ENCODE peak calls at places on chromosomes 16 and 17, in four cellular contexts. One of them, this sample, is unnamed.
A peak's percentile ranks its signal among the peaks of the same experiment; 100 is the strongest.

GRCh38 chr17:37273419-37274051 is 102.2 kb upstream of the C17orf78 start:
- DNase-seq in caudate nucleus: no peak
- DNase-seq in AG10803: peak; percentile 32
- DNase-seq in H54: peak; percentile 7
- DNase-seq in this sample: no peak

GRCh38 chr17:75509528-75510258 is 5.6 kb downstream of the CASKIN2 start:
- DNase-seq in H54: no peak
- DNase-seq in caudate nucleus: no peak
- DNase-seq in AG10803: no peak
- DNase-seq in this sample: no peak

GRCh38 chr16:70553645-70554044 is 30.0 kb downstream of the SF3B3 start:
- DNase-seq in caudate nucleus: no peak
- DNase-seq in AG10803: peak; percentile 92
- DNase-seq in H54: no peak
- DNase-seq in this sample: no peak

GRCh38 chr16:2486645-2487516 is 12.0 kb downstream of the TBC1D24 start:
- DNase-seq in caudate nucleus: peak; percentile 36
- DNase-seq in AG10803: no peak
- DNase-seq in H54: no peak
- DNase-seq in this sample: peak; percentile 89

GRCh38 chr17:21357281-21357680 is 18.9 kb upstream of the KCNJ12 start:
- DNase-seq in AG10803: no peak
- DNase-seq in caudate nucleus: no peak
- DNase-seq in H54: no peak
- DNase-seq in this sample: peak; percentile 42

GRCh38 chr17:40069751-40070643 is 7.2 kb downstream of the THRA start:
- DNase-seq in H54: no peak
- DNase-seq in caudate nucleus: peak; percentile 38
- DNase-seq in AG10803: no peak
- DNase-seq in this sample: no peak

GRCh38 chr17:30220414-30220813 is 15.1 kb downstream of the SLC6A4 start:
- DNase-seq in caudate nucleus: no peak
- DNase-seq in H54: no peak
- DNase-seq in AG10803: no peak
- DNase-seq in this sample: no peak

GRCh38 chr16:72848759-72849664 is 198.9 kb downstream of the ZFHX3 start:
- DNase-seq in caudate nucleus: peak; percentile 22
- DNase-seq in H54: peak; percentile 81
- DNase-seq in AG10803: peak; percentile 93
- DNase-seq in this sample: peak; percentile 96

GRCh38 chr16:49799172-49799571 is 56.7 kb downstream of the ZNF423 start:
- DNase-seq in H54: no peak
- DNase-seq in AG10803: no peak
- DNase-seq in caudate nucleus: no peak
- DNase-seq in this sample: no peak